ENCODE peak calls at places on chromosomes 12 and 14, in six cellular contexts. One of them, this sample, is unnamed.

GRCh38 chr12:107564946-107565345 is 120.7 kb upstream of the PWP1 start:
- DNase-seq in PC-3: peak
- DNase-seq in transverse colon: no peak
- DNase-seq in islet precursor cell: no peak
- DNase-seq in stimulated activated CD4-positive, alpha-beta T cell treated with anti-CD3 and anti-CD28 coated beads, Interleukin-1b, Interleukin-23, amount 100 ng/mL, for 24 hours: no peak
- DNase-seq in NCI-H1092: no peak
- DNase-seq in this sample: no peak

GRCh38 chr14:75222208-75222701 is 45.8 kb upstream of the TMED10 start:
- DNase-seq in PC-3: no peak
- DNase-seq in transverse colon: no peak
- DNase-seq in islet precursor cell: peak
- DNase-seq in stimulated activated CD4-positive, alpha-beta T cell treated with anti-CD3 and anti-CD28 coated beads, Interleukin-1b, Interleukin-23, amount 100 ng/mL, for 24 hours: no peak
- DNase-seq in NCI-H1092: no peak
- DNase-seq in this sample: no peak

GRCh38 chr12:102061096-102061555 is 665 bp downstream of the WASHC3 start:
- DNase-seq in PC-3: peak
- DNase-seq in transverse colon: no peak
- DNase-seq in islet precursor cell: no peak
- DNase-seq in stimulated activated CD4-positive, alpha-beta T cell treated with anti-CD3 and anti-CD28 coated beads, Interleukin-1b, Interleukin-23, amount 100 ng/mL, for 24 hours: no peak
- DNase-seq in NCI-H1092: no peak
- DNase-seq in this sample: no peak

GRCh38 chr14:78173266-78174001 is 3.3 kb downstream of the NRXN3 start:
- DNase-seq in PC-3: no peak
- DNase-seq in transverse colon: no peak
- DNase-seq in islet precursor cell: no peak
- DNase-seq in stimulated activated CD4-positive, alpha-beta T cell treated with anti-CD3 and anti-CD28 coated beads, Interleukin-1b, Interleukin-23, amount 100 ng/mL, for 24 hours: no peak
- DNase-seq in NCI-H1092: no peak
- DNase-seq in this sample: no peak

GRCh38 chr12:8996682-8997405 is 7.5 kb downstream of the KLRG1 start:
- DNase-seq in PC-3: no peak
- DNase-seq in transverse colon: no peak
- DNase-seq in islet precursor cell: no peak
- DNase-seq in stimulated activated CD4-positive, alpha-beta T cell treated with anti-CD3 and anti-CD28 coated beads, Interleukin-1b, Interleukin-23, amount 100 ng/mL, for 24 hours: no peak
- DNase-seq in NCI-H1092: no peak
- DNase-seq in this sample: no peak

GRCh38 chr12:57837779-57838562 is 8.6 kb downstream of the CTDSP2 start:
- DNase-seq in PC-3: peak
- DNase-seq in transverse colon: no peak
- DNase-seq in islet precursor cell: peak
- DNase-seq in stimulated activated CD4-positive, alpha-beta T cell treated with anti-CD3 and anti-CD28 coated beads, Interleukin-1b, Interleukin-23, amount 100 ng/mL, for 24 hours: no peak
- DNase-seq in NCI-H1092: no peak
- DNase-seq in this sample: no peak

GRCh38 chr14:100078997-100079561 is 13.9 kb downstream of the EVL start:
- DNase-seq in PC-3: peak
- DNase-seq in transverse colon: peak
- DNase-seq in islet precursor cell: peak
- DNase-seq in stimulated activated CD4-positive, alpha-beta T cell treated with anti-CD3 and anti-CD28 coated beads, Interleukin-1b, Interleukin-23, amount 100 ng/mL, for 24 hours: no peak
- DNase-seq in NCI-H1092: no peak
- DNase-seq in this sample: peak

GRCh38 chr14:62939970-62940369 is 105.3 kb downstream of the KCNH5 start:
- DNase-seq in PC-3: no peak
- DNase-seq in transverse colon: no peak
- DNase-seq in islet precursor cell: no peak
- DNase-seq in stimulated activated CD4-positive, alpha-beta T cell treated with anti-CD3 and anti-CD28 coated beads, Interleukin-1b, Interleukin-23, amount 100 ng/mL, for 24 hours: no peak
- DNase-seq in NCI-H1092: no peak
- DNase-seq in this sample: no peak

GRCh38 chr12:45948546-45948945 is 41.8 kb downstream of the SCAF11 start:
- DNase-seq in PC-3: no peak
- DNase-seq in transverse colon: no peak
- DNase-seq in islet precursor cell: no peak
- DNase-seq in stimulated activated CD4-positive, alpha-beta T cell treated with anti-CD3 and anti-CD28 coated beads, Interleukin-1b, Interleukin-23, amount 100 ng/mL, for 24 hours: no peak
- DNase-seq in NCI-H1092: no peak
- DNase-seq in this sample: no peak

GRCh38 chr12:71439613-71440392 is at the start of gene LGR5:
- DNase-seq in PC-3: peak
- DNase-seq in transverse colon: peak
- DNase-seq in islet precursor cell: peak
- DNase-seq in stimulated activated CD4-positive, alpha-beta T cell treated with anti-CD3 and anti-CD28 coated beads, Interleukin-1b, Interleukin-23, amount 100 ng/mL, for 24 hours: no peak
- DNase-seq in NCI-H1092: peak
- DNase-seq in this sample: no peak

GRCh38 chr12:128671528-128672042 is 152.2 kb downstream of the SLC15A4 start:
- DNase-seq in PC-3: peak
- DNase-seq in transverse colon: no peak
- DNase-seq in islet precursor cell: no peak
- DNase-seq in stimulated activated CD4-positive, alpha-beta T cell treated with anti-CD3 and anti-CD28 coated beads, Interleukin-1b, Interleukin-23, amount 100 ng/mL, for 24 hours: no peak
- DNase-seq in NCI-H1092: no peak
- DNase-seq in this sample: no peak

GRCh38 chr14:21102472-21103164 is 1.8 kb downstream of the TMEM253 start:
- DNase-seq in PC-3: no peak
- DNase-seq in transverse colon: no peak
- DNase-seq in islet precursor cell: no peak
- DNase-seq in stimulated activated CD4-positive, alpha-beta T cell treated with anti-CD3 and anti-CD28 coated beads, Interleukin-1b, Interleukin-23, amount 100 ng/mL, for 24 hours: no peak
- DNase-seq in NCI-H1092: no peak
- DNase-seq in this sample: no peak

GRCh38 chr12:95963104-95963503 is 20.0 kb downstream of the AMDHD1 start:
- DNase-seq in PC-3: peak
- DNase-seq in transverse colon: no peak
- DNase-seq in islet precursor cell: peak
- DNase-seq in stimulated activated CD4-positive, alpha-beta T cell treated with anti-CD3 and anti-CD28 coated beads, Interleukin-1b, Interleukin-23, amount 100 ng/mL, for 24 hours: no peak
- DNase-seq in NCI-H1092: no peak
- DNase-seq in this sample: no peak

GRCh38 chr12:65631621-65632111 is 192.6 kb upstream of the HMGA2 start:
- DNase-seq in PC-3: peak
- DNase-seq in transverse colon: no peak
- DNase-seq in islet precursor cell: peak
- DNase-seq in stimulated activated CD4-positive, alpha-beta T cell treated with anti-CD3 and anti-CD28 coated beads, Interleukin-1b, Interleukin-23, amount 100 ng/mL, for 24 hours: no peak
- DNase-seq in NCI-H1092: no peak
- DNase-seq in this sample: no peak

GRCh38 chr12:130683811-130684210 is 32.3 kb downstream of the RIMBP2 start:
- DNase-seq in PC-3: no peak
- DNase-seq in transverse colon: no peak
- DNase-seq in islet precursor cell: no peak
- DNase-seq in stimulated activated CD4-positive, alpha-beta T cell treated with anti-CD3 and anti-CD28 coated beads, Interleukin-1b, Interleukin-23, amount 100 ng/mL, for 24 hours: no peak
- DNase-seq in NCI-H1092: no peak
- DNase-seq in this sample: no peak

GRCh38 chr14:84399296-84399910 is 1130.5 kb upstream of the FLRT2 start:
- DNase-seq in PC-3: no peak
- DNase-seq in transverse colon: no peak
- DNase-seq in islet precursor cell: no peak
- DNase-seq in stimulated activated CD4-positive, alpha-beta T cell treated with anti-CD3 and anti-CD28 coated beads, Interleukin-1b, Interleukin-23, amount 100 ng/mL, for 24 hours: no peak
- DNase-seq in NCI-H1092: no peak
- DNase-seq in this sample: no peak

GRCh38 chr12:126347421-126347820 is 1282.2 kb downstream of the AACS start:
- DNase-seq in PC-3: no peak
- DNase-seq in transverse colon: no peak
- DNase-seq in islet precursor cell: no peak
- DNase-seq in stimulated activated CD4-positive, alpha-beta T cell treated with anti-CD3 and anti-CD28 coated beads, Interleukin-1b, Interleukin-23, amount 100 ng/mL, for 24 hours: no peak
- DNase-seq in NCI-H1092: no peak
- DNase-seq in this sample: no peak

GRCh38 chr14:104865631-104866441 is 768 bp downstream of the CEP170B start:
- DNase-seq in PC-3: peak
- DNase-seq in transverse colon: peak
- DNase-seq in islet precursor cell: peak
- DNase-seq in stimulated activated CD4-positive, alpha-beta T cell treated with anti-CD3 and anti-CD28 coated beads, Interleukin-1b, Interleukin-23, amount 100 ng/mL, for 24 hours: no peak
- DNase-seq in NCI-H1092: no peak
- DNase-seq in this sample: no peak

GRCh38 chr12:6295187-6295811 is 15.2 kb upstream of the PLEKHG6 start:
- DNase-seq in PC-3: peak
- DNase-seq in transverse colon: peak
- DNase-seq in islet precursor cell: peak
- DNase-seq in stimulated activated CD4-positive, alpha-beta T cell treated with anti-CD3 and anti-CD28 coated beads, Interleukin-1b, Interleukin-23, amount 100 ng/mL, for 24 hours: no peak
- DNase-seq in NCI-H1092: no peak
- DNase-seq in this sample: no peak

GRCh38 chr12:129877383-129877782 is 26.4 kb downstream of the TMEM132D start:
- DNase-seq in PC-3: no peak
- DNase-seq in transverse colon: no peak
- DNase-seq in islet precursor cell: peak
- DNase-seq in stimulated activated CD4-positive, alpha-beta T cell treated with anti-CD3 and anti-CD28 coated beads, Interleukin-1b, Interleukin-23, amount 100 ng/mL, for 24 hours: no peak
- DNase-seq in NCI-H1092: no peak
- DNase-seq in this sample: no peak

GRCh38 chr14:100540926-100541620 is 46.1 kb downstream of the BEGAIN start:
- DNase-seq in PC-3: no peak
- DNase-seq in transverse colon: no peak
- DNase-seq in islet precursor cell: no peak
- DNase-seq in stimulated activated CD4-positive, alpha-beta T cell treated with anti-CD3 and anti-CD28 coated beads, Interleukin-1b, Interleukin-23, amount 100 ng/mL, for 24 hours: no peak
- DNase-seq in NCI-H1092: no peak
- DNase-seq in this sample: no peak

GRCh38 chr12:62635630-62636029 is 169.0 kb downstream of the MON2 start:
- DNase-seq in PC-3: no peak
- DNase-seq in transverse colon: no peak
- DNase-seq in islet precursor cell: no peak
- DNase-seq in stimulated activated CD4-positive, alpha-beta T cell treated with anti-CD3 and anti-CD28 coated beads, Interleukin-1b, Interleukin-23, amount 100 ng/mL, for 24 hours: no peak
- DNase-seq in NCI-H1092: no peak
- DNase-seq in this sample: no peak

GRCh38 chr12:86006727-86007126 is 132.6 kb downstream of the NTS start:
- DNase-seq in PC-3: peak
- DNase-seq in transverse colon: no peak
- DNase-seq in islet precursor cell: no peak
- DNase-seq in stimulated activated CD4-positive, alpha-beta T cell treated with anti-CD3 and anti-CD28 coated beads, Interleukin-1b, Interleukin-23, amount 100 ng/mL, for 24 hours: no peak
- DNase-seq in NCI-H1092: no peak
- DNase-seq in this sample: no peak

GRCh38 chr12:103877934-103878510 is 37.0 kb upstream of the NT5DC3 start:
- DNase-seq in PC-3: peak
- DNase-seq in transverse colon: peak
- DNase-seq in islet precursor cell: peak
- DNase-seq in stimulated activated CD4-positive, alpha-beta T cell treated with anti-CD3 and anti-CD28 coated beads, Interleukin-1b, Interleukin-23, amount 100 ng/mL, for 24 hours: peak
- DNase-seq in NCI-H1092: peak
- DNase-seq in this sample: peak

GRCh38 chr14:20306079-20306423 is 300 bp upstream of the TTC5 start:
- DNase-seq in PC-3: no peak
- DNase-seq in transverse colon: no peak
- DNase-seq in islet precursor cell: no peak
- DNase-seq in stimulated activated CD4-positive, alpha-beta T cell treated with anti-CD3 and anti-CD28 coated beads, Interleukin-1b, Interleukin-23, amount 100 ng/mL, for 24 hours: no peak
- DNase-seq in NCI-H1092: no peak
- DNase-seq in this sample: no peak

GRCh38 chr12:4227046-4227445 is 46.5 kb upstream of the CCND2 start:
- DNase-seq in PC-3: no peak
- DNase-seq in transverse colon: no peak
- DNase-seq in islet precursor cell: peak
- DNase-seq in stimulated activated CD4-positive, alpha-beta T cell treated with anti-CD3 and anti-CD28 coated beads, Interleukin-1b, Interleukin-23, amount 100 ng/mL, for 24 hours: no peak
- DNase-seq in NCI-H1092: no peak
- DNase-seq in this sample: no peak

GRCh38 chr12:75488553-75488952 is 8.0 kb downstream of the GLIPR1 start:
- DNase-seq in PC-3: peak
- DNase-seq in transverse colon: no peak
- DNase-seq in islet precursor cell: peak
- DNase-seq in stimulated activated CD4-positive, alpha-beta T cell treated with anti-CD3 and anti-CD28 coated beads, Interleukin-1b, Interleukin-23, amount 100 ng/mL, for 24 hours: no peak
- DNase-seq in NCI-H1092: no peak
- DNase-seq in this sample: no peak

GRCh38 chr14:32497233-32497632 is 168.1 kb downstream of the AKAP6 start:
- DNase-seq in PC-3: no peak
- DNase-seq in transverse colon: no peak
- DNase-seq in islet precursor cell: no peak
- DNase-seq in stimulated activated CD4-positive, alpha-beta T cell treated with anti-CD3 and anti-CD28 coated beads, Interleukin-1b, Interleukin-23, amount 100 ng/mL, for 24 hours: no peak
- DNase-seq in NCI-H1092: no peak
- DNase-seq in this sample: no peak

GRCh38 chr14:55279384-55279783 is 8.2 kb downstream of the FBXO34 start:
- DNase-seq in PC-3: no peak
- DNase-seq in transverse colon: no peak
- DNase-seq in islet precursor cell: no peak
- DNase-seq in stimulated activated CD4-positive, alpha-beta T cell treated with anti-CD3 and anti-CD28 coated beads, Interleukin-1b, Interleukin-23, amount 100 ng/mL, for 24 hours: no peak
- DNase-seq in NCI-H1092: no peak
- DNase-seq in this sample: no peak

GRCh38 chr12:77861317-77861716 is 30.6 kb downstream of the NAV3 start:
- DNase-seq in PC-3: no peak
- DNase-seq in transverse colon: no peak
- DNase-seq in islet precursor cell: no peak
- DNase-seq in stimulated activated CD4-positive, alpha-beta T cell treated with anti-CD3 and anti-CD28 coated beads, Interleukin-1b, Interleukin-23, amount 100 ng/mL, for 24 hours: no peak
- DNase-seq in NCI-H1092: no peak
- DNase-seq in this sample: no peak

GRCh38 chr12:105235299-105235746 is 651 bp downstream of the APPL2 start:
- DNase-seq in PC-3: peak
- DNase-seq in transverse colon: no peak
- DNase-seq in islet precursor cell: peak
- DNase-seq in stimulated activated CD4-positive, alpha-beta T cell treated with anti-CD3 and anti-CD28 coated beads, Interleukin-1b, Interleukin-23, amount 100 ng/mL, for 24 hours: no peak
- DNase-seq in NCI-H1092: peak
- DNase-seq in this sample: no peak

GRCh38 chr12:116610971-116611541 is 51.9 kb downstream of the MAP1LC3B2 start:
- DNase-seq in PC-3: peak
- DNase-seq in transverse colon: no peak
- DNase-seq in islet precursor cell: no peak
- DNase-seq in stimulated activated CD4-positive, alpha-beta T cell treated with anti-CD3 and anti-CD28 coated beads, Interleukin-1b, Interleukin-23, amount 100 ng/mL, for 24 hours: no peak
- DNase-seq in NCI-H1092: no peak
- DNase-seq in this sample: no peak

GRCh38 chr14:95098984-95099599 is 58.2 kb downstream of the DICER1 start:
- DNase-seq in PC-3: peak
- DNase-seq in transverse colon: peak
- DNase-seq in islet precursor cell: peak
- DNase-seq in stimulated activated CD4-positive, alpha-beta T cell treated with anti-CD3 and anti-CD28 coated beads, Interleukin-1b, Interleukin-23, amount 100 ng/mL, for 24 hours: no peak
- DNase-seq in NCI-H1092: peak
- DNase-seq in this sample: no peak

GRCh38 chr12:92424338-92424737 is 278.5 kb upstream of the PLEKHG7 start:
- DNase-seq in PC-3: peak
- DNase-seq in transverse colon: no peak
- DNase-seq in islet precursor cell: no peak
- DNase-seq in stimulated activated CD4-positive, alpha-beta T cell treated with anti-CD3 and anti-CD28 coated beads, Interleukin-1b, Interleukin-23, amount 100 ng/mL, for 24 hours: no peak
- DNase-seq in NCI-H1092: no peak
- DNase-seq in this sample: no peak